ENCODE peak calls at places on chromosomes 13 and 19, in five cellular contexts. Z is stimulated activated CD4-positive, alpha-beta T cell treated with anti-CD3 and anti-CD28 coated beads, Interleukin-4, amount 100 ng/mL, for 48 hours; L is Caki2; C is NCI-H510A treated with DMSO at 0.1 percent for 48 hours; N is CD4-positive, CD25-positive, alpha-beta regulatory T cell. A is an unnamed sample.

GRCh38 chr13:106117035-106117434 is 418.4 kb downstream of the EFNB2 start:
- DNase-seq in C (no peak), N (no peak), L (no peak), Z (no peak), A (no peak)

GRCh38 chr19:38195237-38195636 is 28.8 kb downstream of the DPF1 start:
- DNase-seq in N (no peak), L (no peak), Z (no peak), C (no peak), A (no peak)

GRCh38 chr19:16849168-16849567 is 20.0 kb downstream of the SIN3B start:
- DNase-seq in L (no peak), Z (no peak), C (no peak), N (no peak), A (peak)

GRCh38 chr19:45613926-45614725 is 12.1 kb upstream of the GPR4 start:
- DNase-seq in L (peak), C (no peak), N (no peak), Z (peak), A (peak)

GRCh38 chr19:38223617-38224013 is 407 bp downstream of the DPF1 start:
- DNase-seq in N (no peak), L (no peak), C (no peak), Z (no peak), A (no peak)

GRCh38 chr19:14553042-14553938 is 18.6 kb downstream of the NDUFB7 start:
- DNase-seq in Z (no peak), N (no peak), L (no peak), C (no peak), A (no peak)

GRCh38 chr13:105817011-105817410 is 718.5 kb downstream of the EFNB2 start:
- DNase-seq in C (no peak), Z (no peak), L (peak), N (no peak), A (peak)

GRCh38 chr19:21149877-21150276 is 8.0 kb downstream of the ZNF431 start:
- DNase-seq in C (no peak), N (no peak), L (no peak), Z (no peak), A (no peak)

GRCh38 chr13:41520016-41520698 is 62.8 kb downstream of the RGCC start:
- DNase-seq in C (no peak), L (no peak), N (no peak), Z (no peak), A (no peak)

GRCh38 chr13:99421758-99422555 is 79.3 kb upstream of the TM9SF2 start:
- DNase-seq in L (no peak), Z (no peak), C (no peak), N (no peak), A (no peak)

GRCh38 chr19:54040003-54040402 is 23.7 kb downstream of the VSTM1 start:
- DNase-seq in Z (no peak), N (no peak), C (no peak), L (no peak), A (no peak)

GRCh38 chr19:29372921-29373797 is 152.6 kb upstream of the VSTM2B start:
- DNase-seq in C (no peak), L (no peak), N (no peak), Z (no peak), A (no peak)

GRCh38 chr19:3039641-3040077 is 10.6 kb upstream of the TLE2 start:
- DNase-seq in N (peak), Z (no peak), L (no peak), C (no peak), A (no peak)

GRCh38 chr19:1418951-1419735 is 11.8 kb downstream of the DAZAP1 start:
- DNase-seq in Z (no peak), L (no peak), N (no peak), C (no peak), A (no peak)

GRCh38 chr19:19662866-19663291 is 597 bp downstream of the ATP13A1 start:
- DNase-seq in C (no peak), L (no peak), Z (no peak), N (no peak), A (no peak)

GRCh38 chr13:31476266-31476665 is 263.1 kb upstream of the RXFP2 start:
- DNase-seq in N (no peak), Z (no peak), L (no peak), C (no peak), A (no peak)

GRCh38 chr13:30105381-30105780 is 202.0 kb downstream of the KATNAL1 start:
- DNase-seq in Z (no peak), C (no peak), L (no peak), N (no peak), A (no peak)

GRCh38 chr19:48618278-48618915 is 581 bp downstream of the RPL18 start:
- DNase-seq in N (no peak), C (no peak), Z (no peak), L (no peak), A (no peak)

GRCh38 chr19:41226053-41226873 is 7.2 kb downstream of the AXL start:
- DNase-seq in C (no peak), N (no peak), L (peak), Z (peak), A (peak)

GRCh38 chr19:43132696-43133095 is 50.2 kb upstream of the PSG2 start:
- DNase-seq in N (no peak), Z (no peak), C (no peak), L (no peak), A (no peak)

GRCh38 chr13:21018220-21018619 is 43.2 kb downstream of the LATS2 start:
- DNase-seq in C (no peak), L (no peak), Z (no peak), N (no peak), A (no peak)

GRCh38 chr13:25132984-25133383 is 37.0 kb downstream of the PABPC3 start:
- DNase-seq in Z (no peak), L (no peak), N (no peak), C (no peak), A (no peak)

GRCh38 chr13:112771877-112772538 is 82.2 kb downstream of the ATP11A start:
- DNase-seq in N (no peak), Z (no peak), L (no peak), C (peak), A (no peak)

A was measured in ACHN.